ENCODE peak calls at places on chromosomes 13 and 19, in four cellular contexts. F is cardiac muscle cell, G is heart left ventricle, J is PC-3. T is an unnamed sample.

GRCh38 chr13:99464441-99464949 is 36.8 kb upstream of the TM9SF2 start:
- DNase-seq in F (no peak), J (no peak), G (no peak), T (no peak)

GRCh38 chr19:11196406-11197287 is 698 bp downstream of the KANK2 start:
- DNase-seq in G (peak; percentile 81), F (peak; percentile 50), J (peak; percentile 37), T (no peak)

GRCh38 chr19:38713227-38713649 is 31.0 kb downstream of the CAPN12 start:
- DNase-seq in G (peak; percentile 85), J (no peak), F (no peak), T (no peak)

GRCh38 chr19:16073481-16073880 is 2.8 kb upstream of the TPM4 start:
- DNase-seq in F (no peak), G (no peak), J (no peak), T (peak; percentile 23)

GRCh38 chr13:52091473-52091872 is 37.4 kb downstream of the NEK5 start:
- DNase-seq in J (no peak), G (no peak), F (no peak), T (no peak)

GRCh38 chr19:482186-483041 is 13.9 kb upstream of the MADCAM1 start:
- DNase-seq in F (no peak), G (no peak), J (no peak), T (no peak)

GRCh38 chr19:1251233-1251502 is 2.8 kb downstream of the MIDN start:
- DNase-seq in J (peak; percentile 51), G (no peak), F (peak; percentile 82), T (no peak)

GRCh38 chr19:46755853-46756543 is 9.7 kb upstream of the STRN4 start:
- DNase-seq in F (no peak), G (no peak), J (no peak), T (no peak)

GRCh38 chr13:99442273-99442895 is 58.9 kb upstream of the TM9SF2 start:
- DNase-seq in J (peak; percentile 64), G (no peak), F (peak; percentile 68), T (no peak)

GRCh38 chr19:28971011-28971410 is 241.9 kb downstream of the UQCRFS1 start:
- DNase-seq in G (no peak), J (no peak), F (peak; percentile 61), T (no peak)

GRCh38 chr19:30672926-30673325 is 300.7 kb downstream of the ZNF536 start:
- DNase-seq in J (no peak), F (no peak), G (no peak), T (no peak)

GRCh38 chr13:74678308-74678958 is 544.2 kb upstream of the KLF12 start:
- DNase-seq in G (no peak), F (no peak), J (no peak), T (no peak)

GRCh38 chr19:43445426-43445825 is 20.0 kb downstream of the LYPD3 start:
- DNase-seq in G (no peak), J (no peak), F (no peak), T (no peak)

GRCh38 chr19:6519289-6519688 is 11.5 kb upstream of the TNFSF9 start:
- DNase-seq in J (peak; percentile 96), F (peak; percentile 77), G (no peak), T (no peak)

GRCh38 chr13:28429685-28430290 is 65.1 kb downstream of the FLT1 start:
- DNase-seq in F (peak; percentile 33), G (no peak), J (no peak), T (no peak)

GRCh38 chr19:52703917-52704316 is 30.9 kb downstream of the ZNF611 start:
- DNase-seq in G (no peak), J (no peak), F (no peak), T (no peak)

GRCh38 chr13:27962128-27962841 is 6.8 kb downstream of the CDX2 start:
- DNase-seq in J (no peak), F (no peak), G (no peak), T (no peak)

GRCh38 chr13:27274631-27275030 is 4.0 kb downstream of the RASL11A start:
- DNase-seq in G (no peak), F (no peak), J (no peak), T (no peak)

GRCh38 chr19:5805465-5806132 is 732 bp downstream of the NRTN start:
- DNase-seq in G (peak; percentile 83), J (peak; percentile 82), F (peak; percentile 60), T (peak; percentile 73)

GRCh38 chr19:56423985-56424353 is 19.8 kb downstream of the ZNF583 start:
- DNase-seq in J (no peak), G (no peak), F (no peak), T (no peak)
- H3K9me3 ChIP-seq in J (peaks cover 87% of the 10 kb centered on the region), G (peaks cover 100% of the 10 kb centered on the region), F (peaks cover 22% of the 10 kb centered on the region), T (peaks cover 100% of the 10 kb centered on the region)

DNA sequence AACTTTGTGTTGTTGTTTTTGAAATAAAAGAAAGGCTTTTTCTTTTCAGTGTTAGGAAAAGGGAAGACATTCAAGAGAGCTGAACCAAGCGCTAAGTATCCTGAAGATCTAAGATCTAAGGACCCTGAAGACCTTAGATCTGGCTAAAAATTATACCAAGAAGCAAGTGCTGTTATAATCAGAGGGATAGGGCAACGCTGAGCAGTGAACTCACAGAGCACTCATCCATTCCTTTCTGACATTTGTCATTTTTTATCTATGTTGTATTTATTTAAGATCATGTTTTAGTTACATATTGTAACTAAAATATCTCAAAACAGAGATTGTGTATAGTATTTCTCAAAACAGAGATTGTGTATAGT is 60.5 kb upstream of the FAM216B start:
- DNase-seq in G (no peak), F (no peak), J (no peak), T (no peak)
- H3K27ac ChIP-seq in G (no peak overlapping the region), F (no peak overlapping the region), J (peak overlapping the region; percentile 45), T (no peak overlapping the region)

DNA sequence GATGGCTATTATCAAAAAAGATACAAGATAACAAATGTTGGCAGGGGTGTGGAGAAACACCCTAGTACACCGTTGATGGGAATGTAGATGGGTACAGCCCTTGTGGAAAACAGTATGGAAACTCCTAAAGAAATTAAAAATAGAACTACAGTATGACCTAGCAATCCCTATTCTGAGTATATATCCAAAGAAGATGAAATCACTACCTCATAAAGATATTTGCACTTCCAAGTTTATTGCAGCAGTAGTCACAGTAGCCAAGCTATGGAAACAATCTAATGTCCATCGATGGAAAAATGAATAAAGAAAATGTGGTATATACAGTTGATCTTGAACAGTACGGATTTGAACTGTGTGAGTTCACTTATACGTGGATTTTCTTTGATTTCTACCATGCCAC is 28.3 kb downstream of the TDRD3 start:
- DNase-seq in F (no peak), J (no peak), G (no peak), T (no peak)
- H3K4me3 ChIP-seq in F (no peak overlapping the region), J (no peak overlapping the region), G (no peak overlapping the region), T (no peak overlapping the region)

GRCh38 chr19:2834294-2834871 is 6.9 kb upstream of the ZNF555 start:
- DNase-seq in G (no peak), J (no peak), F (no peak), T (no peak)
- H3K9me3 ChIP-seq in G (peaks cover 99% of the 10 kb centered on the region), J (peaks cover 10% of the 10 kb centered on the region), F (peaks cover 17% of the 10 kb centered on the region), T (peaks cover 82% of the 10 kb centered on the region)